ENCODE peak calls at places on chromosome 5, in four cellular contexts. J is K562, Q is endothelial cell of umbilical vein, S is keratinocyte. V is an unnamed sample. For H3K9me1, the result is how much of the 10 kb centered on the place peaks cover.

GRCh38 chr5:5298068-5298633 is 124.3 kb upstream of the ICE1 start:
- DNase-seq in J (no peak), Q (no peak), S (no peak), V (no peak)

GRCh38 chr5:151551985-151552384 is 39.1 kb downstream of the FAT2 start:
- DNase-seq in J (no peak), Q (no peak), S (no peak), V (no peak)

GRCh38 chr5:135625061-135625460 is 46.3 kb upstream of the CXCL14 start:
- DNase-seq in J (no peak), Q (no peak), S (no peak), V (no peak)

GRCh38 chr5:164518741-164519080 is 1013.3 kb downstream of the MAT2B start:
- DNase-seq in J (no peak), Q (no peak), S (no peak), V (no peak)

GRCh38 chr5:135213466-135214239 is 179.6 kb upstream of the PITX1 start:
- DNase-seq in J (no peak), Q (no peak), S (no peak), V (no peak)

GRCh38 chr5:78560456-78560855 is 88.1 kb downstream of the LHFPL2 start:
- DNase-seq in J (no peak), Q (no peak), S (no peak), V (no peak)

GRCh38 chr5:173812811-173813550 is 75.2 kb upstream of the CPEB4 start:
- DNase-seq in J (no peak), Q (no peak), S (no peak), V (peak)

GRCh38 chr5:37900692-37901091 is 60.9 kb upstream of the GDNF start:
- DNase-seq in J (no peak), Q (peak), S (no peak), V (peak)

GRCh38 chr5:139901971-139902370 is 106.4 kb downstream of the PSD2 start:
- DNase-seq in J (no peak), Q (no peak), S (no peak), V (no peak)

GRCh38 chr5:81391-82021 is 10.5 kb upstream of the PLEKHG4B start:
- DNase-seq in J (no peak), Q (no peak), S (no peak), V (no peak)

GRCh38 chr5:56829137-56829536 is 13.8 kb downstream of the MAP3K1 start:
- DNase-seq in J (no peak), Q (no peak), S (no peak), V (peak)

GRCh38 chr5:3310551-3311340 is 284.9 kb upstream of the IRX1 start:
- DNase-seq in J (no peak), Q (no peak), S (peak), V (no peak)

GRCh38 chr5:113081881-113082546 is 105.4 kb downstream of the DCP2 start:
- DNase-seq in J (no peak), Q (peak), S (peak), V (peak)

GRCh38 chr5:66718374-66718977 is 122.3 kb downstream of the MAST4 start:
- DNase-seq in J (no peak), Q (no peak), S (no peak), V (no peak)
- H3K9me1 ChIP-seq in J (under half), Q (under half), S (under half), V (under half)

GRCh38 chr5:31048975-31049290 is 144.6 kb upstream of the CDH6 start:
- DNase-seq in J (no peak), Q (no peak), S (no peak), V (no peak)

GRCh38 chr5:31047621-31048020 is 145.9 kb upstream of the CDH6 start:
- DNase-seq in J (no peak), Q (no peak), S (no peak), V (peak)

GRCh38 chr5:31049461-31049860 is 144.0 kb upstream of the CDH6 start:
- DNase-seq in J (no peak), Q (no peak), S (no peak), V (no peak)

GRCh38 chr5:31047007-31047406 is 146.5 kb upstream of the CDH6 start:
- DNase-seq in J (no peak), Q (no peak), S (no peak), V (no peak)

GRCh38 chr5:31048282-31048974 is 145.1 kb upstream of the CDH6 start:
- DNase-seq in J (no peak), Q (no peak), S (no peak), V (no peak)
- H3K9me1 ChIP-seq in J (under half), Q (under half), S (under half), V (under half)

DNA sequence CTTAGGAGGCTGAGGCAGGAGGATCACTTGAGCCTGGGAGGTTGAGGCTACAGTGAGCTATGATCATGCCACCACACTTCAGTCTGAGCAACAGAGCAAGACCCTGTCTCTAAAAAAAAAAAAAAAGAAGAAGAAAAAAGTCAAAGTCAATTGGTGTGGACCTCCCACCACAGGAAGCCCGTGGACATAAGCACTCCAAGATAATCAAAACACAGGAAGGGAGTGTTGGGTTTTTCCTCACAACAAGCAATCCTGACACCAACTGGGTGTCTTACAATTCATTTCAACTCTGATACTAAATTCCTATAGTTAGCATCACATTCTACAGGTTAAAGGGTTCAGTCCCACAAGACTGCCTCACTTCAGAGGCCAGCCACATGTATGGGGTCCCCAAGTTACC is 70.7 kb downstream of the PDE6A start:
- DNase-seq in J (no peak), Q (no peak), S (no peak), V (no peak)
- H3K9me1 ChIP-seq in J (under half), Q (under half), S (under half), V (under half)

DNA sequence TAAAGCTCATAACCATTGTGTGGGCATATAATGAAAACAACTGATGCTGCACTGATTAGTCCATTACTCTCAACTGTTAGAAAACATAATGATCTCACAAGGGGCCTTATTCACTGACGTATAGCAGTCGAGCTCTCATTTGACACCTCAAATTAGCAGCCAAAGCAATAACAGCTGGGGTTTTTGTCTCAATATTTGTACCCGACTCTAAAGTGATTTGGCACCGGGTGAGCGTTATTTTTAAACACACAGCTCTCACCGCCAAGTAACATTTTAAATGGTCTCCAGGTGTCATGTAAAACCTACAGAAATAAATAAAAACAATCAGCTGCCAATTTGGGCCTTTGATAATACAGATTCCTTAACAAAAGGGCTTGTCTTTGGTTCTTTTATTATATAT is 252.3 kb upstream of the PANK3 start:
- DNase-seq in J (no peak), Q (no peak), S (no peak), V (no peak)
- H3K9me1 ChIP-seq in J (under half), Q (under half), S (under half), V (under half)

DNA sequence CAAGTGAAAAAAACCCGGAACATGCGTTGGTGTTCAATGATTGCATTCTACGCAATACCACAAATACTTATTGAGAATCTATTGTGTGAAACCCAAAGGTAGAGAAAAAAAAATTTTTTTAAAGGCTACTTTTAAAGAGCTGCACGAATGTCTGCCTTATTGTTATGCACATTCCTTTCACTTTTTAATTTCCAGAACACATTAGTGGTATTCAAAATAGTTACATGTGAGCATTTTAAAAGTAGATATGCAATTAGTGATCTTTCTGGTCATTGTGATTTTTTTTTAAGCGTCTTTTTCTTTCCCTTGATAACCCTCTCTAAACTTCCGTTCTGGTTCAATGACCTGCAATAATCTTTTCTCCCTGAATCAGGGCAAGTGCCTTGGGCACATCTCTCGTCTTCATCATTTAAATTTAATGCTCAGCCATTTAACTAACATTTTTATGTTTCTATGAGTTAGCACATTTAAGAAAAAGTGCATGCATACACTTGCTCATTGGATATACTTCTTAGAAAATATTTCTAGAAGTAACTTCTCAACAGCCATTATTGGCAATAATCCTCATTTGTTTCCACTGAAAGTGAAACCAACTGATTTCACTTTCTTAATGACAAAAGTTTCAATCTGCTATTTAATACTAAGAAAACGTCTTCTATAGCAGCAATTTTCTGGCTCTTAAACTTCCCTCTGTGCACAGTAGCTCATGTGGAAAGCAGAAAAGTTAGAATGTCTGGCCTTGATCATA is 80.3 kb downstream of the CDH6 start:
- DNase-seq in J (no peak), Q (no peak), S (no peak), V (no peak)
- H3K9me1 ChIP-seq in J (under half), Q (under half), S (under half), V (under half)

GRCh38 chr5:176890455-176891330 is 8.5 kb downstream of the HK3 start:
- DNase-seq in J (no peak), Q (no peak), S (no peak), V (no peak)
- H3K9me1 ChIP-seq in J (under half), Q (under half), S (under half), V (under half)

GRCh38 chr5:179297026-179297425 is 48.2 kb downstream of the ADAMTS2 start:
- DNase-seq in J (no peak), Q (no peak), S (no peak), V (no peak)
- H3K9me1 ChIP-seq in J (under half), Q (under half), S (under half), V (under half)